ENCODE peak calls at places on chromosomes 1 and 21, in five cellular contexts. One of them, this sample, is unnamed.

GRCh38 chr1:65505547-65506325 is 85.3 kb downstream of the LEPR start:
- DNase-seq in neural crest cell: no peak
- DNase-seq in lung: no peak
- DNase-seq in heart left ventricle: no peak
- DNase-seq in AG10803: peak
- DNase-seq in this sample: no peak

GRCh38 chr1:177780096-177780700 is 189.7 kb downstream of the SEC16B start:
- DNase-seq in neural crest cell: no peak
- DNase-seq in lung: no peak
- DNase-seq in heart left ventricle: no peak
- DNase-seq in AG10803: peak
- DNase-seq in this sample: no peak

GRCh38 chr1:69441496-69441895 is 126.2 kb upstream of the LRRC7 start:
- DNase-seq in neural crest cell: no peak
- DNase-seq in lung: no peak
- DNase-seq in heart left ventricle: no peak
- DNase-seq in AG10803: no peak
- DNase-seq in this sample: no peak

GRCh38 chr21:43188712-43189151 is 19.9 kb downstream of the CRYAA start:
- DNase-seq in neural crest cell: no peak
- DNase-seq in lung: no peak
- DNase-seq in heart left ventricle: peak
- DNase-seq in AG10803: no peak
- DNase-seq in this sample: no peak

GRCh38 chr1:220787069-220787614 is 429 bp downstream of the MTARC1 start:
- DNase-seq in neural crest cell: no peak
- DNase-seq in lung: peak
- DNase-seq in heart left ventricle: no peak
- DNase-seq in AG10803: no peak
- DNase-seq in this sample: no peak

GRCh38 chr1:222618880-222619321 is 1.0 kb downstream of the MIA3 start:
- DNase-seq in neural crest cell: peak
- DNase-seq in lung: no peak
- DNase-seq in heart left ventricle: peak
- DNase-seq in AG10803: peak
- DNase-seq in this sample: peak

GRCh38 chr1:78887459-78887858 is 119.1 kb downstream of the ADGRL4 start:
- DNase-seq in neural crest cell: no peak
- DNase-seq in lung: no peak
- DNase-seq in heart left ventricle: no peak
- DNase-seq in AG10803: no peak
- DNase-seq in this sample: no peak

GRCh38 chr1:20590313-20590777 is 1.4 kb downstream of the CDA start:
- DNase-seq in neural crest cell: no peak
- DNase-seq in lung: no peak
- DNase-seq in heart left ventricle: no peak
- DNase-seq in AG10803: peak
- DNase-seq in this sample: no peak

GRCh38 chr1:28921286-28921869 is 7.0 kb downstream of the EPB41 start:
- DNase-seq in neural crest cell: no peak
- DNase-seq in lung: no peak
- DNase-seq in heart left ventricle: no peak
- DNase-seq in AG10803: no peak
- DNase-seq in this sample: no peak

GRCh38 chr1:31633117-31633516 is 11.6 kb downstream of the PEF1 start:
- DNase-seq in neural crest cell: no peak
- DNase-seq in lung: no peak
- DNase-seq in heart left ventricle: no peak
- DNase-seq in AG10803: no peak
- DNase-seq in this sample: peak

GRCh38 chr1:94873520-94874351 is 53.2 kb downstream of the CNN3 start:
- DNase-seq in neural crest cell: no peak
- DNase-seq in lung: no peak
- DNase-seq in heart left ventricle: no peak
- DNase-seq in AG10803: peak
- DNase-seq in this sample: no peak

GRCh38 chr21:35475006-35475405 is 425.9 kb upstream of the RUNX1 start:
- DNase-seq in neural crest cell: no peak
- DNase-seq in lung: no peak
- DNase-seq in heart left ventricle: no peak
- DNase-seq in AG10803: peak
- DNase-seq in this sample: no peak

GRCh38 chr1:162561616-162562451 is at the start of gene UAP1:
- DNase-seq in neural crest cell: peak
- DNase-seq in lung: no peak
- DNase-seq in heart left ventricle: peak
- DNase-seq in AG10803: no peak
- DNase-seq in this sample: no peak

GRCh38 chr1:231421616-231421970 is 494 bp downstream of the EGLN1 start:
- DNase-seq in neural crest cell: no peak
- DNase-seq in lung: no peak
- DNase-seq in heart left ventricle: peak
- DNase-seq in AG10803: peak
- DNase-seq in this sample: peak

GRCh38 chr21:36079010-36079649 is 9.3 kb downstream of the CBR1 start:
- DNase-seq in neural crest cell: no peak
- DNase-seq in lung: no peak
- DNase-seq in heart left ventricle: no peak
- DNase-seq in AG10803: no peak
- DNase-seq in this sample: no peak

GRCh38 chr1:55781944-55782482 is 566.8 kb upstream of the USP24 start:
- DNase-seq in neural crest cell: no peak
- DNase-seq in lung: no peak
- DNase-seq in heart left ventricle: no peak
- DNase-seq in AG10803: peak
- DNase-seq in this sample: no peak

GRCh38 chr1:92599184-92599583 is 112.5 kb upstream of the GFI1 start:
- DNase-seq in neural crest cell: no peak
- DNase-seq in lung: no peak
- DNase-seq in heart left ventricle: no peak
- DNase-seq in AG10803: peak
- DNase-seq in this sample: no peak
- TF ChIP-seq CTCF in neural crest cell: peak
- TF ChIP-seq CTCF in lung: peak
- TF ChIP-seq CTCF in heart left ventricle: peak
- TF ChIP-seq CTCF in AG10803: peak
- TF ChIP-seq CTCF in this sample: peak

GRCh38 chr1:214505134-214505533 is 46.3 kb downstream of the PTPN14 start:
- DNase-seq in neural crest cell: no peak
- DNase-seq in lung: no peak
- DNase-seq in heart left ventricle: no peak
- DNase-seq in AG10803: no peak
- DNase-seq in this sample: no peak
- TF ChIP-seq CTCF in neural crest cell: no peak
- TF ChIP-seq CTCF in lung: no peak
- TF ChIP-seq CTCF in heart left ventricle: no peak
- TF ChIP-seq CTCF in AG10803: no peak
- TF ChIP-seq CTCF in this sample: no peak

GRCh38 chr1:152107289-152107983 is 7.8 kb downstream of the TCHH start:
- DNase-seq in neural crest cell: no peak
- DNase-seq in lung: no peak
- DNase-seq in heart left ventricle: no peak
- DNase-seq in AG10803: no peak
- DNase-seq in this sample: no peak
- TF ChIP-seq CTCF in neural crest cell: no peak
- TF ChIP-seq CTCF in lung: no peak
- TF ChIP-seq CTCF in heart left ventricle: no peak
- TF ChIP-seq CTCF in AG10803: no peak
- TF ChIP-seq CTCF in this sample: no peak

DNA sequence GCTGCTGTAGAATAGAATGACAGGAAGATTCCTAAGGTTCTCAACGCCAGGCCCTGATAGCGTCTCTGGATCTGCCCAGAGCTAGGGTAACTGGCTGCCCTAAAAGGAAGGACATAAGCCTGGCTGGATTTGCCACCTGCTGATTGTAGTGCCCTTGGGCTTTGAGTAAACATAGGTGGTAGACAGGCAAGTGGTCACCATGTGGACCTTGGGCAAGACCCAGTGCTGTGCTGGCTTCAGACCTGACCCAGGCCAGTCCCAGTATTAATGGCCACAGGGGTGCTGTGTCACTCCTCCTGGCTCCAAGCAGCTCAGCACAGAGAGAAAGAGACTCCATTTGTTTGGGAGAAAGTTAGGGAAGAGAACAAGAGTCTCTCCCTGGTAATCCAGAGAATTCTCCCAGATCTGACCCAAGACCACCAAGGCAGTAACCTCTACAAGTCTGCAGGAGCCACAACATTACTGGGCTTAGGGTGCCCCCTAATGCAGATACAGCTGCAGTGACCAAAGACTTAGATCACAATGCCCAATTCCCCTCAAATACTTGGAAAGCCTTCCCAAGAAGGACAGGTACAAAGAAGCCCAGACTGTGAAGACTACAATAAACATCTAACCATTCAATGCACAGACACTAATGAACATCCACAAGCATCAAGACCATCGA is 44.5 kb downstream of the PHTF1 start:
- DNase-seq in neural crest cell: no peak
- DNase-seq in lung: no peak
- DNase-seq in heart left ventricle: no peak
- DNase-seq in AG10803: no peak
- DNase-seq in this sample: no peak
- TF ChIP-seq CTCF in neural crest cell: no peak
- TF ChIP-seq CTCF in lung: no peak
- TF ChIP-seq CTCF in heart left ventricle: no peak
- TF ChIP-seq CTCF in AG10803: peak
- TF ChIP-seq CTCF in this sample: no peak

GRCh38 chr1:204478166-204478899 is 16.3 kb downstream of the PIK3C2B start:
- DNase-seq in neural crest cell: no peak
- DNase-seq in lung: no peak
- DNase-seq in heart left ventricle: no peak
- DNase-seq in AG10803: no peak
- DNase-seq in this sample: peak
- TF ChIP-seq CTCF in neural crest cell: no peak
- TF ChIP-seq CTCF in lung: no peak
- TF ChIP-seq CTCF in heart left ventricle: no peak
- TF ChIP-seq CTCF in AG10803: peak
- TF ChIP-seq CTCF in this sample: no peak

DNA sequence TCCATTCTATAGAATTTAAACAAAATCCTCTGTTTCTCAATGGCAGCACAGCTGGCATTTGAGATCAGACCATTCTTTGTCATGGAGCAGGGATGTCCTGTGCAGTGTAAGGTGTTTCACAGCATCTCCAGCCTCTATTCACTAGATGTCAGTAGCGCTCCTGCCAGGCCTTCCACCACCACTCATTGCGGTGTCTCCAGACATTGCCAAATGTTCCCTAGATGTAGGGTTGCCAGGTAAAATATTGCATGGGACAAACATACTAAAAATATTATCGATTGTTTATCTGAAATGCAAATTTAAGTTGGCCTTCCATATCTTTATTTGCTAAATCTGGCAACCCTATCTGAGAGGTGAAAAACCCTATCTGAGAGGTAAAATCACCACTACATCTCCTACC is 11.7 kb downstream of the ITLN2 start:
- DNase-seq in neural crest cell: no peak
- DNase-seq in lung: no peak
- DNase-seq in heart left ventricle: no peak
- DNase-seq in AG10803: no peak
- DNase-seq in this sample: no peak
- TF ChIP-seq CTCF in neural crest cell: no peak
- TF ChIP-seq CTCF in lung: no peak
- TF ChIP-seq CTCF in heart left ventricle: no peak
- TF ChIP-seq CTCF in AG10803: peak
- TF ChIP-seq CTCF in this sample: no peak

GRCh38 chr1:2557146-2558029 is 1.2 kb downstream of the TNFRSF14 start:
- DNase-seq in neural crest cell: no peak
- DNase-seq in lung: no peak
- DNase-seq in heart left ventricle: no peak
- DNase-seq in AG10803: no peak
- DNase-seq in this sample: no peak
- TF ChIP-seq CTCF in neural crest cell: no peak
- TF ChIP-seq CTCF in lung: no peak
- TF ChIP-seq CTCF in heart left ventricle: no peak
- TF ChIP-seq CTCF in AG10803: no peak
- TF ChIP-seq CTCF in this sample: no peak

GRCh38 chr1:206982216-206982615 is 12.0 kb upstream of the FCAMR start:
- DNase-seq in neural crest cell: peak
- DNase-seq in lung: peak
- DNase-seq in heart left ventricle: peak
- DNase-seq in AG10803: peak
- DNase-seq in this sample: peak
- TF ChIP-seq CTCF in neural crest cell: peak
- TF ChIP-seq CTCF in lung: peak
- TF ChIP-seq CTCF in heart left ventricle: peak
- TF ChIP-seq CTCF in AG10803: peak
- TF ChIP-seq CTCF in this sample: peak